ENCODE peak calls at places on chromosomes 16 and 17, in ten cellular contexts. One of them, this sample, is unnamed.

GRCh38 chr17:71085238-71086033 is 916.1 kb downstream of the KCNJ2 start:
- DNase-seq in NCI-H748 treated with DMSO at 0.1 percent for 48 hours: no peak
- DNase-seq in DMS53: peak
- DNase-seq in activated CD8-positive, alpha-beta memory T cell treated with anti-CD3 and anti-CD28 coated beads for 48 hours: no peak
- DNase-seq in SHP77 treated with DMSO at 0.1 percent for 48 hours: no peak
- DNase-seq in Peyer's patch: no peak
- DNase-seq in activated naive CD8-positive, alpha-beta T cell treated with anti-CD3 and anti-CD28 coated beads, Interleukin-2, amount 50 U/mL, for 24 hours: no peak
- DNase-seq in ascending aorta: no peak
- DNase-seq in CD8-positive, alpha-beta memory T cell: no peak
- DNase-seq in central memory CD4-positive, alpha-beta T cell: no peak
- DNase-seq in this sample: no peak

GRCh38 chr17:29243792-29244191 is 2.9 kb upstream of the CRYBA1 start:
- DNase-seq in NCI-H748 treated with DMSO at 0.1 percent for 48 hours: no peak
- DNase-seq in central memory CD4-positive, alpha-beta T cell: no peak
- DNase-seq in ascending aorta: no peak
- DNase-seq in activated naive CD8-positive, alpha-beta T cell treated with anti-CD3 and anti-CD28 coated beads, Interleukin-2, amount 50 U/mL, for 24 hours: no peak
- DNase-seq in activated CD8-positive, alpha-beta memory T cell treated with anti-CD3 and anti-CD28 coated beads for 48 hours: no peak
- DNase-seq in CD8-positive, alpha-beta memory T cell: no peak
- DNase-seq in DMS53: peak
- DNase-seq in Peyer's patch: no peak
- DNase-seq in SHP77 treated with DMSO at 0.1 percent for 48 hours: no peak
- DNase-seq in this sample: no peak

GRCh38 chr17:62643496-62643895 is 16.0 kb downstream of the MRC2 start:
- DNase-seq in ascending aorta: no peak
- DNase-seq in activated naive CD8-positive, alpha-beta T cell treated with anti-CD3 and anti-CD28 coated beads, Interleukin-2, amount 50 U/mL, for 24 hours: no peak
- DNase-seq in central memory CD4-positive, alpha-beta T cell: no peak
- DNase-seq in DMS53: no peak
- DNase-seq in CD8-positive, alpha-beta memory T cell: no peak
- DNase-seq in NCI-H748 treated with DMSO at 0.1 percent for 48 hours: no peak
- DNase-seq in activated CD8-positive, alpha-beta memory T cell treated with anti-CD3 and anti-CD28 coated beads for 48 hours: no peak
- DNase-seq in SHP77 treated with DMSO at 0.1 percent for 48 hours: no peak
- DNase-seq in Peyer's patch: no peak
- DNase-seq in this sample: no peak

GRCh38 chr16:4736546-4736945 is 2.2 kb downstream of the DNAAF8 start:
- DNase-seq in central memory CD4-positive, alpha-beta T cell: no peak
- DNase-seq in CD8-positive, alpha-beta memory T cell: no peak
- DNase-seq in SHP77 treated with DMSO at 0.1 percent for 48 hours: no peak
- DNase-seq in NCI-H748 treated with DMSO at 0.1 percent for 48 hours: no peak
- DNase-seq in Peyer's patch: no peak
- DNase-seq in activated CD8-positive, alpha-beta memory T cell treated with anti-CD3 and anti-CD28 coated beads for 48 hours: no peak
- DNase-seq in DMS53: no peak
- DNase-seq in ascending aorta: no peak
- DNase-seq in activated naive CD8-positive, alpha-beta T cell treated with anti-CD3 and anti-CD28 coated beads, Interleukin-2, amount 50 U/mL, for 24 hours: no peak
- DNase-seq in this sample: no peak

GRCh38 chr16:763386-763785 is 2.9 kb downstream of the MSLN start:
- DNase-seq in NCI-H748 treated with DMSO at 0.1 percent for 48 hours: no peak
- DNase-seq in Peyer's patch: no peak
- DNase-seq in central memory CD4-positive, alpha-beta T cell: no peak
- DNase-seq in ascending aorta: no peak
- DNase-seq in activated CD8-positive, alpha-beta memory T cell treated with anti-CD3 and anti-CD28 coated beads for 48 hours: no peak
- DNase-seq in SHP77 treated with DMSO at 0.1 percent for 48 hours: no peak
- DNase-seq in DMS53: peak
- DNase-seq in CD8-positive, alpha-beta memory T cell: no peak
- DNase-seq in activated naive CD8-positive, alpha-beta T cell treated with anti-CD3 and anti-CD28 coated beads, Interleukin-2, amount 50 U/mL, for 24 hours: no peak
- DNase-seq in this sample: no peak

GRCh38 chr17:55577011-55577586 is 65.8 kb upstream of the SMIM36 start:
- DNase-seq in activated CD8-positive, alpha-beta memory T cell treated with anti-CD3 and anti-CD28 coated beads for 48 hours: peak
- DNase-seq in DMS53: peak
- DNase-seq in SHP77 treated with DMSO at 0.1 percent for 48 hours: no peak
- DNase-seq in activated naive CD8-positive, alpha-beta T cell treated with anti-CD3 and anti-CD28 coated beads, Interleukin-2, amount 50 U/mL, for 24 hours: peak
- DNase-seq in ascending aorta: peak
- DNase-seq in NCI-H748 treated with DMSO at 0.1 percent for 48 hours: no peak
- DNase-seq in CD8-positive, alpha-beta memory T cell: no peak
- DNase-seq in Peyer's patch: peak
- DNase-seq in central memory CD4-positive, alpha-beta T cell: peak
- DNase-seq in this sample: peak

GRCh38 chr16:55494994-55495421 is 13.9 kb upstream of the LPCAT2 start:
- DNase-seq in activated naive CD8-positive, alpha-beta T cell treated with anti-CD3 and anti-CD28 coated beads, Interleukin-2, amount 50 U/mL, for 24 hours: no peak
- DNase-seq in DMS53: peak
- DNase-seq in central memory CD4-positive, alpha-beta T cell: no peak
- DNase-seq in NCI-H748 treated with DMSO at 0.1 percent for 48 hours: no peak
- DNase-seq in Peyer's patch: no peak
- DNase-seq in ascending aorta: peak
- DNase-seq in activated CD8-positive, alpha-beta memory T cell treated with anti-CD3 and anti-CD28 coated beads for 48 hours: no peak
- DNase-seq in SHP77 treated with DMSO at 0.1 percent for 48 hours: no peak
- DNase-seq in CD8-positive, alpha-beta memory T cell: no peak
- DNase-seq in this sample: no peak

GRCh38 chr17:81044764-81045589 is 10.0 kb downstream of the BAIAP2 start:
- DNase-seq in SHP77 treated with DMSO at 0.1 percent for 48 hours: peak
- DNase-seq in DMS53: peak
- DNase-seq in CD8-positive, alpha-beta memory T cell: no peak
- DNase-seq in central memory CD4-positive, alpha-beta T cell: no peak
- DNase-seq in activated CD8-positive, alpha-beta memory T cell treated with anti-CD3 and anti-CD28 coated beads for 48 hours: no peak
- DNase-seq in NCI-H748 treated with DMSO at 0.1 percent for 48 hours: no peak
- DNase-seq in activated naive CD8-positive, alpha-beta T cell treated with anti-CD3 and anti-CD28 coated beads, Interleukin-2, amount 50 U/mL, for 24 hours: no peak
- DNase-seq in ascending aorta: peak
- DNase-seq in Peyer's patch: no peak
- DNase-seq in this sample: no peak

GRCh38 chr17:43416998-43417891 is 18.5 kb downstream of the ARL4D start:
- DNase-seq in NCI-H748 treated with DMSO at 0.1 percent for 48 hours: peak
- DNase-seq in SHP77 treated with DMSO at 0.1 percent for 48 hours: no peak
- DNase-seq in activated CD8-positive, alpha-beta memory T cell treated with anti-CD3 and anti-CD28 coated beads for 48 hours: no peak
- DNase-seq in ascending aorta: peak
- DNase-seq in DMS53: no peak
- DNase-seq in Peyer's patch: no peak
- DNase-seq in CD8-positive, alpha-beta memory T cell: no peak
- DNase-seq in central memory CD4-positive, alpha-beta T cell: no peak
- DNase-seq in activated naive CD8-positive, alpha-beta T cell treated with anti-CD3 and anti-CD28 coated beads, Interleukin-2, amount 50 U/mL, for 24 hours: no peak
- DNase-seq in this sample: no peak

GRCh38 chr17:2087597-2088211 is 32.8 kb downstream of the HIC1 start:
- DNase-seq in DMS53: no peak
- DNase-seq in central memory CD4-positive, alpha-beta T cell: peak
- DNase-seq in Peyer's patch: peak
- DNase-seq in activated naive CD8-positive, alpha-beta T cell treated with anti-CD3 and anti-CD28 coated beads, Interleukin-2, amount 50 U/mL, for 24 hours: peak
- DNase-seq in activated CD8-positive, alpha-beta memory T cell treated with anti-CD3 and anti-CD28 coated beads for 48 hours: no peak
- DNase-seq in ascending aorta: peak
- DNase-seq in SHP77 treated with DMSO at 0.1 percent for 48 hours: no peak
- DNase-seq in CD8-positive, alpha-beta memory T cell: no peak
- DNase-seq in NCI-H748 treated with DMSO at 0.1 percent for 48 hours: no peak
- DNase-seq in this sample: peak

GRCh38 chr17:38879878-38880727 is 10.2 kb downstream of the LASP1 start:
- DNase-seq in SHP77 treated with DMSO at 0.1 percent for 48 hours: no peak
- DNase-seq in ascending aorta: peak
- DNase-seq in Peyer's patch: no peak
- DNase-seq in activated CD8-positive, alpha-beta memory T cell treated with anti-CD3 and anti-CD28 coated beads for 48 hours: no peak
- DNase-seq in CD8-positive, alpha-beta memory T cell: no peak
- DNase-seq in DMS53: peak
- DNase-seq in activated naive CD8-positive, alpha-beta T cell treated with anti-CD3 and anti-CD28 coated beads, Interleukin-2, amount 50 U/mL, for 24 hours: no peak
- DNase-seq in central memory CD4-positive, alpha-beta T cell: peak
- DNase-seq in NCI-H748 treated with DMSO at 0.1 percent for 48 hours: no peak
- DNase-seq in this sample: no peak

GRCh38 chr16:84647830-84648594 is at the start of gene KLHL36:
- DNase-seq in CD8-positive, alpha-beta memory T cell: peak
- DNase-seq in NCI-H748 treated with DMSO at 0.1 percent for 48 hours: no peak
- DNase-seq in central memory CD4-positive, alpha-beta T cell: peak
- DNase-seq in DMS53: peak
- DNase-seq in ascending aorta: peak
- DNase-seq in Peyer's patch: peak
- DNase-seq in activated CD8-positive, alpha-beta memory T cell treated with anti-CD3 and anti-CD28 coated beads for 48 hours: peak
- DNase-seq in activated naive CD8-positive, alpha-beta T cell treated with anti-CD3 and anti-CD28 coated beads, Interleukin-2, amount 50 U/mL, for 24 hours: peak
- DNase-seq in SHP77 treated with DMSO at 0.1 percent for 48 hours: no peak
- DNase-seq in this sample: peak

GRCh38 chr17:59372138-59372751 is 40.8 kb downstream of the YPEL2 start:
- DNase-seq in NCI-H748 treated with DMSO at 0.1 percent for 48 hours: no peak
- DNase-seq in DMS53: peak
- DNase-seq in ascending aorta: peak
- DNase-seq in CD8-positive, alpha-beta memory T cell: no peak
- DNase-seq in Peyer's patch: peak
- DNase-seq in activated naive CD8-positive, alpha-beta T cell treated with anti-CD3 and anti-CD28 coated beads, Interleukin-2, amount 50 U/mL, for 24 hours: no peak
- DNase-seq in activated CD8-positive, alpha-beta memory T cell treated with anti-CD3 and anti-CD28 coated beads for 48 hours: no peak
- DNase-seq in central memory CD4-positive, alpha-beta T cell: no peak
- DNase-seq in SHP77 treated with DMSO at 0.1 percent for 48 hours: no peak
- DNase-seq in this sample: peak

GRCh38 chr16:64695684-64696083 is 426.2 kb downstream of the CDH11 start:
- DNase-seq in central memory CD4-positive, alpha-beta T cell: no peak
- DNase-seq in DMS53: no peak
- DNase-seq in Peyer's patch: no peak
- DNase-seq in activated naive CD8-positive, alpha-beta T cell treated with anti-CD3 and anti-CD28 coated beads, Interleukin-2, amount 50 U/mL, for 24 hours: no peak
- DNase-seq in ascending aorta: no peak
- DNase-seq in NCI-H748 treated with DMSO at 0.1 percent for 48 hours: no peak
- DNase-seq in activated CD8-positive, alpha-beta memory T cell treated with anti-CD3 and anti-CD28 coated beads for 48 hours: no peak
- DNase-seq in SHP77 treated with DMSO at 0.1 percent for 48 hours: no peak
- DNase-seq in CD8-positive, alpha-beta memory T cell: no peak
- DNase-seq in this sample: no peak

GRCh38 chr16:90077757-90078593 is 844 bp upstream of the PRDM7 start:
- DNase-seq in activated naive CD8-positive, alpha-beta T cell treated with anti-CD3 and anti-CD28 coated beads, Interleukin-2, amount 50 U/mL, for 24 hours: no peak
- DNase-seq in DMS53: peak
- DNase-seq in ascending aorta: no peak
- DNase-seq in SHP77 treated with DMSO at 0.1 percent for 48 hours: peak
- DNase-seq in NCI-H748 treated with DMSO at 0.1 percent for 48 hours: peak
- DNase-seq in activated CD8-positive, alpha-beta memory T cell treated with anti-CD3 and anti-CD28 coated beads for 48 hours: no peak
- DNase-seq in central memory CD4-positive, alpha-beta T cell: peak
- DNase-seq in CD8-positive, alpha-beta memory T cell: no peak
- DNase-seq in Peyer's patch: peak
- DNase-seq in this sample: no peak

GRCh38 chr16:81524382-81524781 is 79.8 kb downstream of the CMIP start:
- DNase-seq in activated CD8-positive, alpha-beta memory T cell treated with anti-CD3 and anti-CD28 coated beads for 48 hours: no peak
- DNase-seq in DMS53: no peak
- DNase-seq in NCI-H748 treated with DMSO at 0.1 percent for 48 hours: no peak
- DNase-seq in SHP77 treated with DMSO at 0.1 percent for 48 hours: no peak
- DNase-seq in central memory CD4-positive, alpha-beta T cell: peak
- DNase-seq in activated naive CD8-positive, alpha-beta T cell treated with anti-CD3 and anti-CD28 coated beads, Interleukin-2, amount 50 U/mL, for 24 hours: no peak
- DNase-seq in Peyer's patch: no peak
- DNase-seq in ascending aorta: no peak
- DNase-seq in CD8-positive, alpha-beta memory T cell: peak
- DNase-seq in this sample: no peak

GRCh38 chr17:74604200-74604599 is 12.1 kb upstream of the CD300LD start:
- DNase-seq in ascending aorta: no peak
- DNase-seq in DMS53: no peak
- DNase-seq in CD8-positive, alpha-beta memory T cell: no peak
- DNase-seq in activated naive CD8-positive, alpha-beta T cell treated with anti-CD3 and anti-CD28 coated beads, Interleukin-2, amount 50 U/mL, for 24 hours: no peak
- DNase-seq in central memory CD4-positive, alpha-beta T cell: no peak
- DNase-seq in SHP77 treated with DMSO at 0.1 percent for 48 hours: no peak
- DNase-seq in NCI-H748 treated with DMSO at 0.1 percent for 48 hours: no peak
- DNase-seq in activated CD8-positive, alpha-beta memory T cell treated with anti-CD3 and anti-CD28 coated beads for 48 hours: no peak
- DNase-seq in Peyer's patch: no peak
- DNase-seq in this sample: peak

GRCh38 chr17:61416540-61417363 is 17.1 kb downstream of the TBX2 start:
- DNase-seq in Peyer's patch: peak
- DNase-seq in DMS53: peak
- DNase-seq in activated CD8-positive, alpha-beta memory T cell treated with anti-CD3 and anti-CD28 coated beads for 48 hours: no peak
- DNase-seq in activated naive CD8-positive, alpha-beta T cell treated with anti-CD3 and anti-CD28 coated beads, Interleukin-2, amount 50 U/mL, for 24 hours: peak
- DNase-seq in CD8-positive, alpha-beta memory T cell: peak
- DNase-seq in central memory CD4-positive, alpha-beta T cell: peak
- DNase-seq in SHP77 treated with DMSO at 0.1 percent for 48 hours: peak
- DNase-seq in NCI-H748 treated with DMSO at 0.1 percent for 48 hours: peak
- DNase-seq in ascending aorta: peak
- DNase-seq in this sample: peak

GRCh38 chr16:57016301-57016700 is 26.9 kb downstream of the NLRC5 start:
- DNase-seq in NCI-H748 treated with DMSO at 0.1 percent for 48 hours: no peak
- DNase-seq in DMS53: no peak
- DNase-seq in Peyer's patch: no peak
- DNase-seq in ascending aorta: no peak
- DNase-seq in central memory CD4-positive, alpha-beta T cell: no peak
- DNase-seq in activated CD8-positive, alpha-beta memory T cell treated with anti-CD3 and anti-CD28 coated beads for 48 hours: no peak
- DNase-seq in SHP77 treated with DMSO at 0.1 percent for 48 hours: no peak
- DNase-seq in activated naive CD8-positive, alpha-beta T cell treated with anti-CD3 and anti-CD28 coated beads, Interleukin-2, amount 50 U/mL, for 24 hours: no peak
- DNase-seq in CD8-positive, alpha-beta memory T cell: no peak
- DNase-seq in this sample: no peak

GRCh38 chr17:16516594-16517018 is 24.6 kb upstream of the LRRC75A start:
- DNase-seq in CD8-positive, alpha-beta memory T cell: no peak
- DNase-seq in activated CD8-positive, alpha-beta memory T cell treated with anti-CD3 and anti-CD28 coated beads for 48 hours: no peak
- DNase-seq in ascending aorta: peak
- DNase-seq in central memory CD4-positive, alpha-beta T cell: no peak
- DNase-seq in DMS53: peak
- DNase-seq in Peyer's patch: no peak
- DNase-seq in SHP77 treated with DMSO at 0.1 percent for 48 hours: peak
- DNase-seq in NCI-H748 treated with DMSO at 0.1 percent for 48 hours: no peak
- DNase-seq in activated naive CD8-positive, alpha-beta T cell treated with anti-CD3 and anti-CD28 coated beads, Interleukin-2, amount 50 U/mL, for 24 hours: no peak
- DNase-seq in this sample: no peak

GRCh38 chr17:80609757-80610156 is 65.1 kb downstream of the RPTOR start:
- DNase-seq in ascending aorta: no peak
- DNase-seq in DMS53: no peak
- DNase-seq in central memory CD4-positive, alpha-beta T cell: no peak
- DNase-seq in Peyer's patch: no peak
- DNase-seq in activated naive CD8-positive, alpha-beta T cell treated with anti-CD3 and anti-CD28 coated beads, Interleukin-2, amount 50 U/mL, for 24 hours: no peak
- DNase-seq in NCI-H748 treated with DMSO at 0.1 percent for 48 hours: no peak
- DNase-seq in activated CD8-positive, alpha-beta memory T cell treated with anti-CD3 and anti-CD28 coated beads for 48 hours: no peak
- DNase-seq in SHP77 treated with DMSO at 0.1 percent for 48 hours: no peak
- DNase-seq in CD8-positive, alpha-beta memory T cell: no peak
- DNase-seq in this sample: no peak

GRCh38 chr16:85554114-85554790 is 58.9 kb upstream of the GSE1 start:
- DNase-seq in ascending aorta: peak
- DNase-seq in activated CD8-positive, alpha-beta memory T cell treated with anti-CD3 and anti-CD28 coated beads for 48 hours: peak
- DNase-seq in NCI-H748 treated with DMSO at 0.1 percent for 48 hours: peak
- DNase-seq in CD8-positive, alpha-beta memory T cell: peak
- DNase-seq in SHP77 treated with DMSO at 0.1 percent for 48 hours: peak
- DNase-seq in activated naive CD8-positive, alpha-beta T cell treated with anti-CD3 and anti-CD28 coated beads, Interleukin-2, amount 50 U/mL, for 24 hours: peak
- DNase-seq in DMS53: peak
- DNase-seq in central memory CD4-positive, alpha-beta T cell: peak
- DNase-seq in Peyer's patch: peak
- DNase-seq in this sample: peak

GRCh38 chr17:80779961-80780380 is 211.7 kb upstream of the CHMP6 start:
- DNase-seq in activated naive CD8-positive, alpha-beta T cell treated with anti-CD3 and anti-CD28 coated beads, Interleukin-2, amount 50 U/mL, for 24 hours: no peak
- DNase-seq in activated CD8-positive, alpha-beta memory T cell treated with anti-CD3 and anti-CD28 coated beads for 48 hours: no peak
- DNase-seq in DMS53: no peak
- DNase-seq in NCI-H748 treated with DMSO at 0.1 percent for 48 hours: no peak
- DNase-seq in CD8-positive, alpha-beta memory T cell: no peak
- DNase-seq in central memory CD4-positive, alpha-beta T cell: no peak
- DNase-seq in SHP77 treated with DMSO at 0.1 percent for 48 hours: no peak
- DNase-seq in ascending aorta: no peak
- DNase-seq in Peyer's patch: no peak
- DNase-seq in this sample: no peak

GRCh38 chr17:42675984-42676423 is 790 bp downstream of the PLEKHH3 start:
- DNase-seq in NCI-H748 treated with DMSO at 0.1 percent for 48 hours: no peak
- DNase-seq in Peyer's patch: no peak
- DNase-seq in activated naive CD8-positive, alpha-beta T cell treated with anti-CD3 and anti-CD28 coated beads, Interleukin-2, amount 50 U/mL, for 24 hours: no peak
- DNase-seq in SHP77 treated with DMSO at 0.1 percent for 48 hours: no peak
- DNase-seq in ascending aorta: peak
- DNase-seq in central memory CD4-positive, alpha-beta T cell: no peak
- DNase-seq in CD8-positive, alpha-beta memory T cell: no peak
- DNase-seq in activated CD8-positive, alpha-beta memory T cell treated with anti-CD3 and anti-CD28 coated beads for 48 hours: no peak
- DNase-seq in DMS53: peak
- DNase-seq in this sample: no peak

GRCh38 chr17:13544292-13544691 is 57.4 kb downstream of the HS3ST3A1 start:
- DNase-seq in ascending aorta: no peak
- DNase-seq in activated CD8-positive, alpha-beta memory T cell treated with anti-CD3 and anti-CD28 coated beads for 48 hours: no peak
- DNase-seq in NCI-H748 treated with DMSO at 0.1 percent for 48 hours: no peak
- DNase-seq in SHP77 treated with DMSO at 0.1 percent for 48 hours: no peak
- DNase-seq in central memory CD4-positive, alpha-beta T cell: no peak
- DNase-seq in Peyer's patch: no peak
- DNase-seq in DMS53: no peak
- DNase-seq in CD8-positive, alpha-beta memory T cell: no peak
- DNase-seq in activated naive CD8-positive, alpha-beta T cell treated with anti-CD3 and anti-CD28 coated beads, Interleukin-2, amount 50 U/mL, for 24 hours: no peak
- DNase-seq in this sample: no peak

GRCh38 chr17:58710948-58711552 is 18.6 kb downstream of the RAD51C start:
- DNase-seq in central memory CD4-positive, alpha-beta T cell: peak
- DNase-seq in Peyer's patch: peak
- DNase-seq in activated CD8-positive, alpha-beta memory T cell treated with anti-CD3 and anti-CD28 coated beads for 48 hours: no peak
- DNase-seq in ascending aorta: no peak
- DNase-seq in DMS53: peak
- DNase-seq in CD8-positive, alpha-beta memory T cell: peak
- DNase-seq in SHP77 treated with DMSO at 0.1 percent for 48 hours: no peak
- DNase-seq in activated naive CD8-positive, alpha-beta T cell treated with anti-CD3 and anti-CD28 coated beads, Interleukin-2, amount 50 U/mL, for 24 hours: peak
- DNase-seq in NCI-H748 treated with DMSO at 0.1 percent for 48 hours: peak
- DNase-seq in this sample: peak

GRCh38 chr17:31743767-31744166 is 115.3 kb downstream of the COPRS start:
- DNase-seq in NCI-H748 treated with DMSO at 0.1 percent for 48 hours: no peak
- DNase-seq in DMS53: no peak
- DNase-seq in activated naive CD8-positive, alpha-beta T cell treated with anti-CD3 and anti-CD28 coated beads, Interleukin-2, amount 50 U/mL, for 24 hours: no peak
- DNase-seq in CD8-positive, alpha-beta memory T cell: no peak
- DNase-seq in Peyer's patch: no peak
- DNase-seq in central memory CD4-positive, alpha-beta T cell: no peak
- DNase-seq in ascending aorta: no peak
- DNase-seq in SHP77 treated with DMSO at 0.1 percent for 48 hours: no peak
- DNase-seq in activated CD8-positive, alpha-beta memory T cell treated with anti-CD3 and anti-CD28 coated beads for 48 hours: no peak
- DNase-seq in this sample: no peak

GRCh38 chr17:57898487-57899311 is 48.9 kb upstream of the MRPS23 start:
- DNase-seq in activated naive CD8-positive, alpha-beta T cell treated with anti-CD3 and anti-CD28 coated beads, Interleukin-2, amount 50 U/mL, for 24 hours: no peak
- DNase-seq in activated CD8-positive, alpha-beta memory T cell treated with anti-CD3 and anti-CD28 coated beads for 48 hours: no peak
- DNase-seq in central memory CD4-positive, alpha-beta T cell: no peak
- DNase-seq in CD8-positive, alpha-beta memory T cell: no peak
- DNase-seq in NCI-H748 treated with DMSO at 0.1 percent for 48 hours: no peak
- DNase-seq in DMS53: peak
- DNase-seq in Peyer's patch: no peak
- DNase-seq in ascending aorta: no peak
- DNase-seq in SHP77 treated with DMSO at 0.1 percent for 48 hours: peak
- DNase-seq in this sample: no peak